ENCODE peak calls at places on chromosome 20, in six cellular contexts. One of them, this sample, is unnamed.

GRCh38 chr20:53559816-53560215 is 33.8 kb downstream of the ZNF217 start:
- DNase-seq in HepG2: no peak
- DNase-seq in K562: no peak
- DNase-seq in NT2/D1: no peak
- DNase-seq in GM12878: no peak
- DNase-seq in H1: no peak
- DNase-seq in this sample: no peak

GRCh38 chr20:60283281-60283680 is 325.1 kb downstream of the CDH26 start:
- DNase-seq in HepG2: no peak
- DNase-seq in K562: no peak
- DNase-seq in NT2/D1: no peak
- DNase-seq in GM12878: no peak
- DNase-seq in H1: no peak
- DNase-seq in this sample: no peak

GRCh38 chr20:53829086-53829703 is 235.6 kb upstream of the ZNF217 start:
- DNase-seq in HepG2: no peak
- DNase-seq in K562: peak; percentile 27
- DNase-seq in NT2/D1: no peak
- DNase-seq in GM12878: no peak
- DNase-seq in H1: no peak
- DNase-seq in this sample: peak; percentile 78

GRCh38 chr20:46065006-46065405 is 24.8 kb downstream of the NCOA5 start:
- DNase-seq in HepG2: no peak
- DNase-seq in K562: no peak
- DNase-seq in NT2/D1: no peak
- DNase-seq in GM12878: no peak
- DNase-seq in H1: no peak
- DNase-seq in this sample: no peak

GRCh38 chr20:48625136-48625900 is 202.5 kb downstream of the PREX1 start:
- DNase-seq in HepG2: no peak
- DNase-seq in K562: no peak
- DNase-seq in NT2/D1: no peak
- DNase-seq in GM12878: no peak
- DNase-seq in H1: no peak
- DNase-seq in this sample: no peak

GRCh38 chr20:58246346-58246745 is 17.9 kb upstream of the ANKRD60 start:
- DNase-seq in HepG2: peak; percentile 61
- DNase-seq in K562: no peak
- DNase-seq in NT2/D1: no peak
- DNase-seq in GM12878: no peak
- DNase-seq in H1: no peak
- DNase-seq in this sample: no peak

GRCh38 chr20:53942121-53942816 is 128.1 kb downstream of the BCAS1 start:
- DNase-seq in HepG2: no peak
- DNase-seq in K562: no peak
- DNase-seq in NT2/D1: peak; percentile 76
- DNase-seq in GM12878: peak; percentile 63
- DNase-seq in H1: no peak
- DNase-seq in this sample: no peak

GRCh38 chr20:1775117-1775516 is 117.5 kb upstream of the SIRPG start:
- DNase-seq in HepG2: no peak
- DNase-seq in K562: no peak
- DNase-seq in NT2/D1: no peak
- DNase-seq in GM12878: no peak
- DNase-seq in H1: no peak
- DNase-seq in this sample: no peak

GRCh38 chr20:6707231-6707870 is 60.1 kb upstream of the BMP2 start:
- DNase-seq in HepG2: no peak
- DNase-seq in K562: no peak
- DNase-seq in NT2/D1: no peak
- DNase-seq in GM12878: no peak
- DNase-seq in H1: no peak
- DNase-seq in this sample: no peak

GRCh38 chr20:44423480-44423879 is 52.2 kb upstream of the TTPAL start:
- DNase-seq in HepG2: no peak
- DNase-seq in K562: no peak
- DNase-seq in NT2/D1: no peak
- DNase-seq in GM12878: no peak
- DNase-seq in H1: no peak
- DNase-seq in this sample: no peak

GRCh38 chr20:46872315-46873211 is 22.1 kb upstream of the EYA2 start:
- DNase-seq in HepG2: no peak
- DNase-seq in K562: peak; percentile 27
- DNase-seq in NT2/D1: no peak
- DNase-seq in GM12878: no peak
- DNase-seq in H1: no peak
- DNase-seq in this sample: peak; percentile 13

GRCh38 chr20:8156603-8157079 is 24.6 kb downstream of the PLCB1 start:
- DNase-seq in HepG2: peak; percentile 90
- DNase-seq in K562: no peak
- DNase-seq in NT2/D1: no peak
- DNase-seq in GM12878: peak; percentile 23
- DNase-seq in H1: no peak
- DNase-seq in this sample: peak; percentile 31

GRCh38 chr20:5844063-5844681 is 94.0 kb downstream of the SHLD1 start:
- DNase-seq in HepG2: peak; percentile 56
- DNase-seq in K562: no peak
- DNase-seq in NT2/D1: no peak
- DNase-seq in GM12878: peak; percentile 78
- DNase-seq in H1: no peak
- DNase-seq in this sample: peak; percentile 28

GRCh38 chr20:30611239-30611984 is 646.1 kb upstream of the DEFB115 start:
- DNase-seq in HepG2: no peak
- DNase-seq in K562: no peak
- DNase-seq in NT2/D1: no peak
- DNase-seq in GM12878: no peak
- DNase-seq in H1: no peak
- DNase-seq in this sample: no peak

GRCh38 chr20:1835531-1835930 is 59.7 kb upstream of the SIRPA start:
- DNase-seq in HepG2: no peak
- DNase-seq in K562: no peak
- DNase-seq in NT2/D1: no peak
- DNase-seq in GM12878: no peak
- DNase-seq in H1: no peak
- DNase-seq in this sample: no peak

GRCh38 chr20:19886666-19887288 is 128.7 kb downstream of the RIN2 start:
- DNase-seq in HepG2: no peak
- DNase-seq in K562: no peak
- DNase-seq in NT2/D1: no peak
- DNase-seq in GM12878: no peak
- DNase-seq in H1: no peak
- DNase-seq in this sample: no peak

GRCh38 chr20:41848180-41848579 is 230.0 kb upstream of the CHD6 start:
- DNase-seq in HepG2: peak; percentile 29
- DNase-seq in K562: peak; percentile 20
- DNase-seq in NT2/D1: no peak
- DNase-seq in GM12878: no peak
- DNase-seq in H1: no peak
- DNase-seq in this sample: no peak

GRCh38 chr20:58891686-58892125 is 39.2 kb downstream of the GNAS start:
- DNase-seq in HepG2: no peak
- DNase-seq in K562: peak; percentile 80
- DNase-seq in NT2/D1: no peak
- DNase-seq in GM12878: no peak
- DNase-seq in H1: no peak
- DNase-seq in this sample: no peak

GRCh38 chr20:63747622-63748355 is 8.2 kb downstream of the SLC2A4RG start:
- DNase-seq in HepG2: no peak
- DNase-seq in K562: no peak
- DNase-seq in NT2/D1: no peak
- DNase-seq in GM12878: no peak
- DNase-seq in H1: no peak
- DNase-seq in this sample: no peak

GRCh38 chr20:56391596-56392281 is at the start of gene AURKA:
- DNase-seq in HepG2: peak; percentile 24
- DNase-seq in K562: no peak
- DNase-seq in NT2/D1: no peak
- DNase-seq in GM12878: no peak
- DNase-seq in H1: no peak
- DNase-seq in this sample: no peak

GRCh38 chr20:52943185-52943841 is 28.8 kb upstream of the TSHZ2 start:
- DNase-seq in HepG2: peak; percentile 31
- DNase-seq in K562: no peak
- DNase-seq in NT2/D1: no peak
- DNase-seq in GM12878: no peak
- DNase-seq in H1: no peak
- DNase-seq in this sample: no peak

GRCh38 chr20:3156811-3157619 is 2.6 kb downstream of the FASTKD5 start:
- DNase-seq in HepG2: no peak
- DNase-seq in K562: no peak
- DNase-seq in NT2/D1: no peak
- DNase-seq in GM12878: peak; percentile 55
- DNase-seq in H1: no peak
- DNase-seq in this sample: no peak
- TF ChIP-seq ZNF274 in HepG2: no peak
- TF ChIP-seq ZNF274 in K562: no peak
- TF ChIP-seq ZNF274 in NT2/D1: no peak
- TF ChIP-seq ZNF274 in GM12878: no peak
- TF ChIP-seq ZNF274 in H1: no peak
- TF ChIP-seq ZNF274 in this sample: no peak

DNA sequence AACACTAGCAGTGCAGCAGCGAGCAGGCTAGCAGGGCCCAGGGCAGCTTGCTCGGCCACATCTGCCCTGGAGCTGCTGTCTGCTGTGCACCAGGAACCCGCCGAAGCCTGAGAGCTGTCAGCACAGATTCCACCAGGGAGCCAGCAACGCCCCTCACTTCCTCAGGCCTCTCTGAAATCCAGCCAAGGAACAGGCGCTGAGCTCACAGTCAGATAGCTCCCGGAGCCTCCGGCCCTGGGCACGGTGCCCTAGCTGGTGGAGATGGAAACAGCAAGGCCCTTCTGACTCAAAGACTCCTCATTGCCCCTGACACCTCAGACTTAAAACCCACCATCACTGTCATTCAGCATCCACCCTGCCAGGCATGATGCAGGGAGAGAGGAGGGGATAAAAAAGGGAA is 839.4 kb downstream of the MAFB start:
- DNase-seq in HepG2: no peak
- DNase-seq in K562: no peak
- DNase-seq in NT2/D1: no peak
- DNase-seq in GM12878: no peak
- DNase-seq in H1: no peak
- DNase-seq in this sample: no peak
- TF ChIP-seq ZNF274 in HepG2: no peak
- TF ChIP-seq ZNF274 in K562: no peak
- TF ChIP-seq ZNF274 in NT2/D1: no peak
- TF ChIP-seq ZNF274 in GM12878: no peak
- TF ChIP-seq ZNF274 in H1: no peak
- TF ChIP-seq ZNF274 in this sample: no peak

DNA sequence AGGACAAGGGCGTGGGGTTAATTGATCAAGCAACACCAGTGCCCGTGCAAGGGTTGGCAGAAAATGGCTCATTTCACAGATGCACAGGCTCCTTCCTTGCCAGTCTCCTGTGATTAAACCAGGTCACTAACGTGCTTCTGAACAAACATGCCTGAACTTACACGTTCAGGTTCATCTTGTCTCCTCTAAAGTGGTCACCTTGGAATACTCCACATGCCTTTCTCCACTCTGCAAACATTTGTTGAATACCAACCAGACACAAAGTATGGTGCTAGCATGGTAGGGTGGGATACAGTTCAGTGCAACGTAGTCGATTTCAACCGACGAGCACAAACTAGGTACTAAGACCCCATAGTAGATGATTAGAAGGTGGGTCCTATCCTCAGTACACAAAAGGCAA is 72.6 kb upstream of the PTPRT start:
- DNase-seq in HepG2: peak; percentile 30
- DNase-seq in K562: no peak
- DNase-seq in NT2/D1: no peak
- DNase-seq in GM12878: no peak
- DNase-seq in H1: no peak
- DNase-seq in this sample: no peak
- TF ChIP-seq ZNF274 in HepG2: no peak
- TF ChIP-seq ZNF274 in K562: no peak
- TF ChIP-seq ZNF274 in NT2/D1: no peak
- TF ChIP-seq ZNF274 in GM12878: no peak
- TF ChIP-seq ZNF274 in H1: no peak
- TF ChIP-seq ZNF274 in this sample: no peak

DNA sequence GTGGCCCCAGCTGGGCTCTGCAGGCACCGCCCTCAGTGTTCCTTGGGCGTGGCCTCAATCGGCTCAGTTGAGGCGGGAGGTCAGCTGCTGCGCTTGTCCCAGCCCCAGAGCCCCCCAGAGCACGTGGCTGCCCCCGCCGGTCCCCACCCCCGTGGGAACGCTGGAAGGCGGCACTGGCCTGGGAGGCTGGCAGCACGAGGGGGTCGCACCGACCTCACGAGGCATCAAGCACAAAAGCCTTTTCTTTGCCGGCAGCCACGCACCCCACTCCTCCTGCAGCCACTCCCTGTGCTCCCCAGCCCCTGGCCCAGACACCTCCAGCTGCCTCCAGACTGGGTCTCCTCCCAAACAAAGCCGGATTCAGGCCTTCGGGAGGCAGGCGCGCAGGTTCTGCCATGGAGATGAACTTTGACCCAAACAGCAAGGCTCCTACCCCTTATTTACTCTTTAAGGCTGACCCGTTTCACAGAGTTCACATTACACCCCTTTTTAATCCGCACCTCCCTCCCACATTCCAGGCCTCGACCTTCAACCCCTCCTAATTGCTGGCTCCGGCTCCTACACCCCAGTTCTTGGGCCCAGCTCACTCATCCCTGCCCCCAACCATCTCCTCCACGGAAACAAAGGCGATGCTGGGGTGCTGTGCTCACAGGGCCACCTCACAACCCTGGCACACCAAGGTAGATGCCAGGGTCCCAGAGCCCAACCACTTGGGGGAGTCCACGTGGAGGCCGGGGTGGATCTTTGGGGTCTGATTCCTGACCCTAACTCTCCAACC is 111.7 kb downstream of the NOL4L start:
- DNase-seq in HepG2: peak; percentile 94
- DNase-seq in K562: peak; percentile 82
- DNase-seq in NT2/D1: no peak
- DNase-seq in GM12878: no peak
- DNase-seq in H1: no peak
- DNase-seq in this sample: no peak
- TF ChIP-seq ZNF274 in HepG2: no peak
- TF ChIP-seq ZNF274 in K562: no peak
- TF ChIP-seq ZNF274 in NT2/D1: no peak
- TF ChIP-seq ZNF274 in GM12878: no peak
- TF ChIP-seq ZNF274 in H1: no peak
- TF ChIP-seq ZNF274 in this sample: no peak

DNA sequence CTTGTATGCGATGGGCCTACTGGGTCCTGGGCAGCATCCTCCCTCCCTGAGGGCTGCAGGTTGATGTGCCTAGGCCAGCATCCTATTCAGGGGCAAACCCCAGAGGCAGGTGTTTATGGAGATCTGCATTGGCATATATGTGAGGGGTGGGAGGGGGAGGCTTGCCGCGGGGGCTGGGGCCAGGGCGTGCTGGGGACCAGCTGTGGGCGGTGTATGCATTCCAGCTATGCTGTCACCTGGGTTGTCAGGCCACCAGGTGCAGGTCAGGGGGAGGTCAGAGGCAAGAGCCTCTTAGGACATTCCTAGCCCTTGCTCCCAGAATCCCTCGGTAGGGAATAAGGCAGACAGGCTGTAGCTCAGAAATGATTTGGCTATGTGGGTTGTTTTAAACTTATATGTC is 11.9 kb downstream of the FOXA2 start:
- DNase-seq in HepG2: no peak
- DNase-seq in K562: no peak
- DNase-seq in NT2/D1: no peak
- DNase-seq in GM12878: no peak
- DNase-seq in H1: no peak
- DNase-seq in this sample: no peak
- TF ChIP-seq ZNF274 in HepG2: no peak
- TF ChIP-seq ZNF274 in K562: no peak
- TF ChIP-seq ZNF274 in NT2/D1: no peak
- TF ChIP-seq ZNF274 in GM12878: no peak
- TF ChIP-seq ZNF274 in H1: no peak
- TF ChIP-seq ZNF274 in this sample: no peak

GRCh38 chr20:61332016-61332975 is 80.2 kb downstream of the CDH4 start:
- DNase-seq in HepG2: no peak
- DNase-seq in K562: no peak
- DNase-seq in NT2/D1: no peak
- DNase-seq in GM12878: no peak
- DNase-seq in H1: no peak
- DNase-seq in this sample: no peak
- TF ChIP-seq ZNF274 in HepG2: no peak
- TF ChIP-seq ZNF274 in K562: no peak
- TF ChIP-seq ZNF274 in NT2/D1: no peak
- TF ChIP-seq ZNF274 in GM12878: no peak
- TF ChIP-seq ZNF274 in H1: no peak
- TF ChIP-seq ZNF274 in this sample: no peak